ENCODE peak calls at places on chromosomes 4 and X, in five cellular contexts. E is HepG2; C is aorta; V is CD8-positive, alpha-beta T cell; D is mesenchymal stem cell. S is an unnamed sample.

GRCh38 chr4:99722006-99722405 is 64.4 kb upstream of the C4orf54 start:
- DNase-seq in E (no peak), C (no peak), V (no peak), D (no peak), S (no peak)

GRCh38 chr4:173360587-173361221 is 10.1 kb upstream of the SAP30 start:
- DNase-seq in E (no peak), C (no peak), V (no peak), D (peak; percentile 27), S (no peak)

GRCh38 chrX:12799118-12799517 is 7.9 kb downstream of the PRPS2 start:
- DNase-seq in E (no peak), C (no peak), V (no peak), D (no peak), S (no peak)

GRCh38 chr4:13920901-13921300 is 293.4 kb upstream of the BOD1L1 start:
- DNase-seq in E (peak; percentile 16), C (peak; percentile 47), V (no peak), D (peak; percentile 100), S (peak; percentile 63)

GRCh38 chrX:17655232-17656034 is 81.9 kb upstream of the SCML1 start:
- DNase-seq in E (no peak), C (peak; percentile 52), V (no peak), D (no peak), S (no peak)

GRCh38 chr4:832108-832507 is 6.2 kb upstream of the CPLX1 start:
- DNase-seq in E (no peak), C (peak; percentile 16), V (no peak), D (no peak), S (no peak)

GRCh38 chr4:83906561-83906960 is 370.7 kb downstream of the GPAT3 start:
- DNase-seq in E (no peak), C (no peak), V (no peak), D (no peak), S (no peak)

GRCh38 chr4:3462790-3463415 is at the start of gene DOK7:
- DNase-seq in E (no peak), C (no peak), V (no peak), D (no peak), S (peak; percentile 54)

GRCh38 chrX:72110051-72110926 is 21.4 kb downstream of the RTL5 start:
- DNase-seq in E (no peak), C (no peak), V (no peak), D (no peak), S (no peak)

GRCh38 chr4:179124957-179125356 is 1682.7 kb upstream of the AGA start:
- DNase-seq in E (no peak), C (no peak), V (no peak), D (no peak), S (no peak)

GRCh38 chrX:15598031-15598430 is 2.7 kb downstream of the ACE2 start:
- DNase-seq in E (no peak), C (no peak), V (no peak), D (no peak), S (no peak)

GRCh38 chr4:62644372-62644771 is 1444.2 kb downstream of the ADGRL3 start:
- DNase-seq in E (peak; percentile 15), C (no peak), V (no peak), D (peak; percentile 29), S (no peak)

GRCh38 chr4:106238819-106239420 is 77.1 kb downstream of the TBCK start:
- DNase-seq in E (peak; percentile 61), C (no peak), V (no peak), D (peak; percentile 60), S (no peak)

GRCh38 chr4:145618210-145618911 is 824 bp upstream of the MMAA start:
- DNase-seq in E (no peak), C (no peak), V (peak; percentile 13), D (no peak), S (peak; percentile 20)

GRCh38 chr4:164779811-164780216 is 25.9 kb downstream of the SMIM31 start:
- DNase-seq in E (peak; percentile 13), C (no peak), V (no peak), D (peak; percentile 43), S (peak; percentile 33)

GRCh38 chr4:121070274-121070673 is 2.1 kb downstream of the NDNF start:
- DNase-seq in E (no peak), C (no peak), V (no peak), D (no peak), S (no peak)

GRCh38 chrX:63012574-63012973 is 338.6 kb downstream of the SPIN4 start:
- DNase-seq in E (no peak), C (no peak), V (no peak), D (no peak), S (no peak)

GRCh38 chrX:52424658-52425057 is 55.8 kb downstream of the XAGE2 start:
- DNase-seq in E (no peak), C (no peak), V (no peak), D (no peak), S (no peak)

GRCh38 chrX:48648299-48648698 is 35.3 kb upstream of the WAS start:
- DNase-seq in E (peak; percentile 28), C (no peak), V (no peak), D (peak; percentile 62), S (peak; percentile 42)

GRCh38 chrX:152044383-152044782 is 69.9 kb upstream of the GABRE start:
- DNase-seq in E (peak; percentile 31), C (no peak), V (no peak), D (no peak), S (no peak)

GRCh38 chr4:15976456-15977096 is 13.6 kb upstream of the FGFBP2 start:
- DNase-seq in E (no peak), C (no peak), V (no peak), D (no peak), S (no peak)

GRCh38 chr4:15001825-15002658 is at the start of gene CPEB2:
- DNase-seq in E (peak; percentile 86), C (peak; percentile 96), V (peak; percentile 91), D (peak; percentile 97), S (peak; percentile 96)

GRCh38 chr4:12016729-12017128 is 588.0 kb upstream of the HS3ST1 start:
- DNase-seq in E (no peak), C (no peak), V (no peak), D (no peak), S (no peak)

GRCh38 chrX:118251251-118251650 is 94.7 kb upstream of the WDR44 start:
- DNase-seq in E (no peak), C (no peak), V (no peak), D (no peak), S (no peak)

GRCh38 chr4:128810331-128810870 is 901 bp downstream of the JADE1 start:
- DNase-seq in E (peak; percentile 45), C (no peak), V (peak; percentile 5), D (peak; percentile 54), S (peak; percentile 68)

GRCh38 chr4:79678472-79679202 is 270.6 kb upstream of the GK2 start:
- DNase-seq in E (no peak), C (no peak), V (no peak), D (peak; percentile 32), S (no peak)

GRCh38 chr4:3384391-3384770 is 57.4 kb upstream of the HGFAC start:
- DNase-seq in E (no peak), C (no peak), V (no peak), D (no peak), S (no peak)

GRCh38 chr4:177190995-177191568 is 118.6 kb upstream of the NEIL3 start:
- DNase-seq in E (no peak), C (no peak), V (no peak), D (peak; percentile 30), S (no peak)

GRCh38 chrX:150990910-150991309 is 7.8 kb downstream of the HMGB3 start:
- DNase-seq in E (no peak), C (no peak), V (no peak), D (no peak), S (peak; percentile 55)

GRCh38 chrX:150983526-150984163 is 510 bp downstream of the HMGB3 start:
- DNase-seq in E (no peak), C (no peak), V (no peak), D (no peak), S (no peak)

GRCh38 chrX:150984164-150984824 is 1.2 kb downstream of the HMGB3 start:
- DNase-seq in E (no peak), C (no peak), V (no peak), D (no peak), S (no peak)

GRCh38 chrX:150989420-150989819 is 6.3 kb downstream of the HMGB3 start:
- DNase-seq in E (no peak), C (no peak), V (no peak), D (no peak), S (no peak)
- H3K4me1 ChIP-seq in E (peaks cover 9% of the 10 kb centered on the region), C (no peaks in the 10 kb centered on the region), V (no peaks in the 10 kb centered on the region), D (no peaks in the 10 kb centered on the region), S (no peaks in the 10 kb centered on the region)

DNA sequence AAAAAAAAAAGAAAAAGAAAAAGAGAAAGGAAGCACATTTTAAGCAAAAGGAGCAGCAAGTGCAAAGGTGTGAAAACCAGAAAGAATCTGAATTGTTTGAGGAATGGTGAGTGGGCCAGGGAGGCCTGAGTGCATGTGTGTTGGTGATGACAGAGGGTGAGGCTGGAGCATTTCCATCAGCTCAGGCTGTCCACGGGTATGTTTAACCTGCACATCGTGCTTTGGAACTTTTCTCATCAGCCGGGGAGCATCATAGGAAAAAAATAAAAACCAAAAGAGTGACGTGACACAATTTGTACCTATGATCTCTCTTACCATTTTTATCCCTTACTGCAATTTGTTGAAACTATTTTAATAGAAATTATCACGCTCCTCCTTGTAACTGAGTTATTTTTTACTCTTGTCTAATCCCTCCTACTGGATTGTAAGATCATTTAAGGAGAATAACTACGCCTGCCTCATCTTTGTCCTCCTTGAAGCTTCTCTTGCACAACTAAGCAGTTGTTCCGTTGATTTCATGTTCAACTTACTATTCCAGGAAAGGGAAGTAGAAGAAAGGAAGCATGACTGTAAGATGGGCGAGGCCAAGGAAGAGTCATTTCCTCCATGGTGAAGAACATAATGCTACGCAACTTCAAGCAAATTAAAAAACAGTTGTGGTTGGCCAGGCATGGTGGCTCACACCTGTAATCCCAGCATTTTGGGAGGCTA is 7.0 kb downstream of the PALLD start:
- DNase-seq in E (no peak), C (no peak), V (no peak), D (no peak), S (peak; percentile 55)
- H3K27ac ChIP-seq in E (no peak overlapping the region), C (no peak overlapping the region), V (no peak overlapping the region), D (no peak overlapping the region), S (no peak overlapping the region)

DNA sequence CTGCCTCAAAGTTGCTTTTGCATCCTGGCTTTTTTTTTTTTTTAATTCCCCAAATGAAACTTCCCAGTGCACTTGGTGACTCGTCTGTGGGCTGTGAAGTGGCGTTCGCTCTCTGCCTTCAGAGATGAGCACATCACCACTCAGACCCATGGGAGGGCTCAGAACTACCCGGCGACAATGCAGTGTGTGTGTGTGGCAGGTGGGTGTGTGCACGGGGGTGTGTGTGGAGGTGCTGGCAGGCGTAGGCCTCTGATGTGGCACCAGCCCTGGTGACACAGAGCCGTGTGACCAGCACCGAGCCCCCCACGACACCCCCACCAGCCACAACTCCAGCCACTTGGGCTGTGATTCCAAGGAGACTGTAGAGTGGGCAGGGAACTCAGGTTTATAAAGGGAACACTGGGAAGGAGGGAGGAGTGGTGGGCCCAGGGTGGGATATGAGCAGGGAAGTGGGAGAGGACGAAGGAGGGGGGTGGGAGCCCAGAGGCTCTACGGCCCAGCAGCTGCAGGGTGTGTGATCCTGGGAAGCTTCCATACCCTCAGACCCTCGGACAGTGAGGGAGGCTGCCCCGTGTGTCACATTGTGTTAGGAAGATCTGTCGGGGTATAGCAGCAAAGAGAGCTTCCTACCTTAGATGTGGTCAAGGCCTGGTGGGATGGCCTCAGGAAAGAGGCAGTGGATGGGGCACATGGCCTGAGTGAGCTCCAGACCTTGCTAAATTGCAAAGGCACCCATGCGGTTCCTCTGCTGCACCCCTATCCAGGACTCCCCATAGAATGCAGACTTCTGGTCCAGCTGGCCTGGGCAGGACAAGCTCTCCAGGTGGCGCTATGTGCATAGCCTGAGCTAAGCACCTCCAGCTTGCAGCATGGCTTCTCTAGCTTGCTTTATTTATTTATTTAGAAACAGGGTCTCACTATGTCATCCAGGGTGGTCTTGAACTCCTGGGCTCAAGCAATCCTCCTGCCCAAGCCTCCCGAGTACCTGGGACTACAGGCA is 5.8 kb upstream of the WFS1 start:
- DNase-seq in E (peak; percentile 60), C (peak; percentile 62), V (no peak), D (peak; percentile 41), S (no peak)
- H3K4me1 ChIP-seq in E (peaks cover 39% of the 10 kb centered on the region), C (no peaks in the 10 kb centered on the region), V (peaks cover under 1% of the 10 kb centered on the region), D (peaks cover 2% of the 10 kb centered on the region), S (peaks cover under 1% of the 10 kb centered on the region)

GRCh38 chrX:54821310-54821709 is 13.8 kb downstream of the MAGED2 start:
- DNase-seq in E (no peak), C (no peak), V (no peak), D (no peak), S (no peak)
- H3K27ac ChIP-seq in E (no peak overlapping the region), C (no peak overlapping the region), V (no peak overlapping the region), D (no peak overlapping the region), S (no peak overlapping the region)

S was measured in adrenal gland.